ENCODE peak calls at places on chromosomes 7 and 10, in seven cellular contexts. J is heart left ventricle, A is Panc1, O is mucosa of descending colon, M is suprapubic skin, D is psoas muscle, Z is left ventricle myocardium inferior. K is an unnamed sample.
A peak's percentile ranks its signal among the peaks of the same experiment; 100 is the strongest.

GRCh38 chr10:101952196-101952595 is 103.8 kb downstream of the ARMH3 start:
- DNase-seq in Z (no peak), M (no peak), D (no peak), J (no peak), A (no peak), O (no peak), K (peak; percentile 29)

GRCh38 chr7:97342512-97342911 is 225.0 kb downstream of the SDHAF3 start:
- DNase-seq in M (no peak), Z (no peak), O (peak; percentile 65), A (no peak), J (no peak), D (no peak), K (no peak)

GRCh38 chr10:74151057-74151878 is at the start of gene ADK:
- DNase-seq in Z (peak; percentile 100), A (no peak), J (peak; percentile 100), D (peak; percentile 99), O (peak; percentile 100), M (peak; percentile 100), K (peak; percentile 80)

GRCh38 chr10:69718951-69719350 is 82.8 kb upstream of the COL13A1 start:
- DNase-seq in J (no peak), M (no peak), Z (no peak), D (no peak), O (no peak), A (no peak), K (no peak)

GRCh38 chr7:142104550-142105527 is 6.7 kb upstream of the MGAM2 start:
- DNase-seq in J (no peak), M (no peak), A (no peak), O (peak; percentile 56), Z (no peak), D (no peak), K (no peak)

GRCh38 chr7:41051525-41051924 is 651.4 kb downstream of the INHBA start:
- DNase-seq in J (no peak), D (no peak), O (no peak), M (no peak), Z (no peak), A (no peak), K (no peak)

GRCh38 chr10:120172371-120172770 is 279.8 kb downstream of the SEC23IP start:
- DNase-seq in M (no peak), J (no peak), O (no peak), Z (no peak), A (no peak), D (no peak), K (no peak)

GRCh38 chr10:28668363-28669226 is 8.7 kb upstream of the BAMBI start:
- DNase-seq in M (peak; percentile 62), Z (peak; percentile 41), J (peak; percentile 43), A (no peak), D (peak; percentile 51), O (peak; percentile 31), K (no peak)

GRCh38 chr7:54944179-54944578 is 74.6 kb upstream of the EGFR start:
- DNase-seq in Z (no peak), A (no peak), D (no peak), O (no peak), J (no peak), M (no peak), K (peak; percentile 73)

GRCh38 chr7:130887182-130888016 is 153.4 kb upstream of the KLF14 start:
- DNase-seq in A (peak; percentile 96), O (no peak), M (no peak), D (peak; percentile 48), Z (no peak), J (no peak), K (peak; percentile 80)

GRCh38 chr7:86930554-86931307 is 128.7 kb downstream of the ELAPOR2 start:
- DNase-seq in A (no peak), O (no peak), Z (no peak), M (no peak), D (no peak), J (no peak), K (no peak)

GRCh38 chr10:70528726-70529362 is 50.3 kb downstream of the PALD1 start:
- DNase-seq in D (no peak), O (peak; percentile 34), Z (no peak), M (no peak), A (no peak), J (no peak), K (no peak)

GRCh38 chr7:30249986-30250774 is 34.2 kb upstream of the ZNRF2 start:
- DNase-seq in Z (no peak), A (no peak), J (no peak), D (no peak), M (no peak), O (no peak), K (no peak)

GRCh38 chr10:74081192-74081803 is 69.3 kb downstream of the AP3M1 start:
- DNase-seq in A (peak; percentile 57), J (no peak), D (no peak), Z (no peak), O (peak; percentile 49), M (no peak), K (no peak)

GRCh38 chr7:67788689-67789088 is 792.1 kb downstream of the TYW1 start:
- DNase-seq in Z (no peak), A (no peak), J (no peak), O (no peak), D (no peak), M (no peak), K (no peak)

GRCh38 chr10:71580415-71580814 is 139.2 kb downstream of the C10orf105 start:
- DNase-seq in Z (no peak), M (no peak), D (no peak), A (no peak), O (no peak), J (no peak), K (no peak)

GRCh38 chr7:52463341-52463740 is 572.1 kb upstream of the POM121L12 start:
- DNase-seq in J (no peak), D (no peak), M (no peak), O (no peak), A (no peak), Z (no peak), K (no peak)

GRCh38 chr10:103181244-103181643 is 11.8 kb downstream of the NT5C2 start:
- DNase-seq in J (no peak), A (no peak), M (no peak), O (no peak), Z (no peak), D (no peak), K (no peak)

GRCh38 chr10:80090120-80090519 is 11.7 kb downstream of the TMEM254 start:
- DNase-seq in M (no peak), O (no peak), Z (no peak), J (no peak), A (no peak), D (no peak), K (no peak)

DNA sequence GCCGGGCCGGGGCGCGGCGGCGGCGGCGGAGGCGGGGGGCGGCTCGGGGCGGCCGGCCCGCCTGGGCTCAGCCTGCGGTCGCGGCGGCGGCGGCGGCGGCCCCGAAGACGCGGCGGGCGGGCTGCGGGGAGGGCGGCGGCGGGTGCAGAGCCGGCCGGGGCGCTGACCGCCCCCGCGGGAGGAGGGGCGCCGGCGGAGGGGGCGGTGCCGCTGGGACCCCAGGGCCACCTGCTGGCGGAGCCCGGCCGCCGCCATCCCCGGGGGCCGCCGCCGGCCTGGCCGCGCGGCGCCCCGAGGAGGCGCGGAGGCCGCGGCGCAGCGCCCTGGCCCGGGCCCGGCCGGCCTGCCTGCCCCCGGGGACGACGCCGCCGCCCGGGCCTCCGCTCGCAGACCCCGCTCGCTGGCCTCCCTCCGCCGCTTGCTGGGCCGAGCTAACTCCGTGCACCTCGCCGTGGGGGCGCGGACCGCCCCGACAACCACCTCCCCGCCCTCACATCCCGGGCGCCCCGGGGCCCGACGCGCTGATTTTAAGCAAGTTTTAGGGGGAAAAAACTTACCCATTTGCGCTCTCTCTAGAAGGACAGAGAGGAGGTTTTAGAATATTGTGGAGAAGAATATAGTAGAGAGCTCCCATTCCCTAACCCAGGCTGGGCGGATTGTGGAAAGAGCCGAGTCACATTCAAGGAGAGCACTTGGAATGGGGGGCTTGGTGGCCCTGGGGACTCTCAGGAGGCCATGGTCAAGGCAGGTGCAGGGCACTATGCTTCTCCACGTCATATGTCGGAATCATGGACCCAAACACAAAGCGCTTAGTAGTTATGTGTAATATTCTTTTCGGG is at the start of gene BEND7:
- DNase-seq in M (no peak), J (peak; percentile 56), D (peak; percentile 59), Z (peak; percentile 53), A (no peak), O (peak; percentile 43), K (no peak)
- TF ChIP-seq CTCF in M (no peak), J (no peak), D (no peak), Z (no peak), A (no peak), O (no peak), K (no peak)

GRCh38 chr10:3090388-3090787 is 23.0 kb downstream of the PFKP start:
- DNase-seq in D (no peak), A (no peak), M (no peak), Z (no peak), J (no peak), O (no peak), K (no peak)
- H3K4me3 ChIP-seq in D (no peak overlapping the region), A (no peak overlapping the region), M (no peak overlapping the region), Z (no peak overlapping the region), J (no peak overlapping the region), O (no peak overlapping the region), K (no peak overlapping the region)

GRCh38 chr10:112908507-112908906 is 41.5 kb upstream of the TCF7L2 start:
- DNase-seq in J (no peak), A (no peak), O (no peak), D (no peak), Z (no peak), M (no peak), K (no peak)
- H3K36me3 ChIP-seq in J (no peaks in the 10 kb centered on the region), A (no peaks in the 10 kb centered on the region), O (no peaks in the 10 kb centered on the region), D (no peaks in the 10 kb centered on the region), Z (no peaks in the 10 kb centered on the region), M (no peaks in the 10 kb centered on the region), K (no peaks in the 10 kb centered on the region)

GRCh38 chr10:1201010-1201807 is 145.0 kb downstream of the WDR37 start:
- DNase-seq in O (no peak), M (peak; percentile 37), D (no peak), J (no peak), Z (no peak), A (no peak), K (no peak)
- TF ChIP-seq CTCF in O (no peak), M (no peak), D (no peak), J (no peak), Z (no peak), A (no peak), K (no peak)

DNA sequence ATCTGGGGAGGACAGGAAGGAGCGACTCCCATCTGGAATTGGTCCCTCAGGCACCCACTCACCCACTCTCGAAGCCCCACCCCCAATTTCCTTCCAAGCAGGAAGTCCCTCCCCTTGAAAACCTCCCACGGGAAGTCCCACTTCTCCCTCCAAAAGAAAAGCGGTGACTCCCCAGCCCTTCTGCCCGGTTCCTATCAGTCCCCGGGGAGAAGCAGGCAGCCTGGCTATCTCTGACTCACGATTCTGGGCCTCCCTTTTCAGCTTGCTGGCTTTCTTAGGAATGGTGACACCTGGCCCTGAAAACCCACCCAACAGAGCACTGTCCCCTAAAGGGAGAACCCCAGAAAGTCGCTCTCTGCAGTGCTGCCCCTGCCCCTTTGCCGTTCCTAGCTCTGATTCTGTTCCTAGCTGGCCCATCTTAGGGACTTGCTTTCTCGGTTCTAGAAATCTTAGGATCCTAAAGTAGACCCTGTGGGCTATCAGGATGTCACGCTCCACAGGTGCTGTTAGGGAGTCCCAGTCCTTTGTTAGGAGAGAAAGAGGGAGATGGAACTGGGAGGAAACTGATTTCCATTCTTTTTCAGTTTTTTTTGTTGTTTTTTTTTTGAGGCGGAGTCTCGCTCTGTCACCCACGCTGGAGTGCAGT is 6.0 kb downstream of the TSC22D4 start:
- DNase-seq in J (peak; percentile 76), A (no peak), M (no peak), D (no peak), O (no peak), Z (peak; percentile 45), K (no peak)
- H3K4me3 ChIP-seq in J (peak overlapping the region; percentile 7), A (no peak overlapping the region), M (peak overlapping the region; percentile 22), D (no peak overlapping the region), O (no peak overlapping the region), Z (peak overlapping the region; percentile 42), K (no peak overlapping the region)

K was measured in BJ.